ENCODE peak calls at places on chromosomes 7 and 10, in seven cellular contexts. One of them, this sample, is unnamed.

GRCh38 chr7:20310963-20311742 is 19.5 kb upstream of the ITGB8 start:
- DNase-seq in esophagus muscularis mucosa: no peak
- DNase-seq in sigmoid colon: no peak
- DNase-seq in breast epithelium: no peak
- DNase-seq in transverse colon: no peak
- DNase-seq in stomach: no peak
- DNase-seq in prostate gland: no peak
- DNase-seq in this sample: no peak

GRCh38 chr10:33113111-33113856 is 155.3 kb upstream of the ITGB1 start:
- DNase-seq in esophagus muscularis mucosa: no peak
- DNase-seq in sigmoid colon: no peak
- DNase-seq in breast epithelium: no peak
- DNase-seq in transverse colon: no peak
- DNase-seq in stomach: no peak
- DNase-seq in prostate gland: no peak
- DNase-seq in this sample: no peak

GRCh38 chr7:64599341-64599740 is 36.5 kb upstream of the ZNF680 start:
- DNase-seq in esophagus muscularis mucosa: peak
- DNase-seq in sigmoid colon: no peak
- DNase-seq in breast epithelium: peak
- DNase-seq in transverse colon: no peak
- DNase-seq in stomach: no peak
- DNase-seq in prostate gland: no peak
- DNase-seq in this sample: no peak

GRCh38 chr7:110522061-110522750 is 568.7 kb upstream of the LRRN3 start:
- DNase-seq in esophagus muscularis mucosa: no peak
- DNase-seq in sigmoid colon: no peak
- DNase-seq in breast epithelium: no peak
- DNase-seq in transverse colon: no peak
- DNase-seq in stomach: no peak
- DNase-seq in prostate gland: no peak
- DNase-seq in this sample: no peak

GRCh38 chr7:30970594-30971094 is 6.9 kb downstream of the GHRHR start:
- DNase-seq in esophagus muscularis mucosa: peak
- DNase-seq in sigmoid colon: no peak
- DNase-seq in breast epithelium: no peak
- DNase-seq in transverse colon: no peak
- DNase-seq in stomach: no peak
- DNase-seq in prostate gland: peak
- DNase-seq in this sample: no peak

GRCh38 chr7:98559958-98560357 is 57.1 kb upstream of the NPTX2 start:
- DNase-seq in esophagus muscularis mucosa: no peak
- DNase-seq in sigmoid colon: no peak
- DNase-seq in breast epithelium: no peak
- DNase-seq in transverse colon: no peak
- DNase-seq in stomach: no peak
- DNase-seq in prostate gland: no peak
- DNase-seq in this sample: no peak

GRCh38 chr10:112361951-112362770 is 11.8 kb upstream of the ACSL5 start:
- DNase-seq in esophagus muscularis mucosa: no peak
- DNase-seq in sigmoid colon: no peak
- DNase-seq in breast epithelium: peak
- DNase-seq in transverse colon: peak
- DNase-seq in stomach: peak
- DNase-seq in prostate gland: peak
- DNase-seq in this sample: no peak

GRCh38 chr7:123787227-123788007 is 38.6 kb upstream of the WASL start:
- DNase-seq in esophagus muscularis mucosa: no peak
- DNase-seq in sigmoid colon: no peak
- DNase-seq in breast epithelium: no peak
- DNase-seq in transverse colon: no peak
- DNase-seq in stomach: no peak
- DNase-seq in prostate gland: no peak
- DNase-seq in this sample: no peak

GRCh38 chr7:131843862-131844261 is 287.4 kb upstream of the PODXL start:
- DNase-seq in esophagus muscularis mucosa: no peak
- DNase-seq in sigmoid colon: peak
- DNase-seq in breast epithelium: no peak
- DNase-seq in transverse colon: peak
- DNase-seq in stomach: no peak
- DNase-seq in prostate gland: peak
- DNase-seq in this sample: no peak

GRCh38 chr10:85105614-85106013 is 777.2 kb downstream of the CCSER2 start:
- DNase-seq in esophagus muscularis mucosa: no peak
- DNase-seq in sigmoid colon: no peak
- DNase-seq in breast epithelium: no peak
- DNase-seq in transverse colon: no peak
- DNase-seq in stomach: no peak
- DNase-seq in prostate gland: no peak
- DNase-seq in this sample: no peak

GRCh38 chr7:19815546-19815945 is 42.1 kb upstream of the TMEM196 start:
- DNase-seq in esophagus muscularis mucosa: no peak
- DNase-seq in sigmoid colon: no peak
- DNase-seq in breast epithelium: no peak
- DNase-seq in transverse colon: no peak
- DNase-seq in stomach: no peak
- DNase-seq in prostate gland: no peak
- DNase-seq in this sample: no peak

GRCh38 chr10:30782543-30783461 is 153.2 kb upstream of the LYZL2 start:
- DNase-seq in esophagus muscularis mucosa: no peak
- DNase-seq in sigmoid colon: no peak
- DNase-seq in breast epithelium: no peak
- DNase-seq in transverse colon: no peak
- DNase-seq in stomach: no peak
- DNase-seq in prostate gland: no peak
- DNase-seq in this sample: no peak

GRCh38 chr7:108525985-108526767 is at the start of gene PNPLA8:
- DNase-seq in esophagus muscularis mucosa: peak
- DNase-seq in sigmoid colon: peak
- DNase-seq in breast epithelium: peak
- DNase-seq in transverse colon: peak
- DNase-seq in stomach: peak
- DNase-seq in prostate gland: peak
- DNase-seq in this sample: peak
- TF ChIP-seq POLR2A in esophagus muscularis mucosa: peak
- TF ChIP-seq POLR2A in sigmoid colon: peak
- TF ChIP-seq POLR2A in breast epithelium: peak
- TF ChIP-seq POLR2A in transverse colon: peak
- TF ChIP-seq POLR2A in stomach: no peak
- TF ChIP-seq POLR2A in prostate gland: peak
- TF ChIP-seq POLR2A in this sample: peak

GRCh38 chr10:103802637-103803353 is 52.6 kb downstream of the SH3PXD2A start:
- DNase-seq in esophagus muscularis mucosa: no peak
- DNase-seq in sigmoid colon: no peak
- DNase-seq in breast epithelium: no peak
- DNase-seq in transverse colon: peak
- DNase-seq in stomach: no peak
- DNase-seq in prostate gland: no peak
- DNase-seq in this sample: no peak
- TF ChIP-seq POLR2AphosphoS5 in esophagus muscularis mucosa: no peak
- TF ChIP-seq POLR2AphosphoS5 in sigmoid colon: no peak
- TF ChIP-seq POLR2AphosphoS5 in breast epithelium: no peak
- TF ChIP-seq POLR2AphosphoS5 in transverse colon: no peak
- TF ChIP-seq POLR2AphosphoS5 in stomach: no peak
- TF ChIP-seq POLR2AphosphoS5 in prostate gland: no peak
- TF ChIP-seq POLR2AphosphoS5 in this sample: no peak

GRCh38 chr10:92692085-92692671 is 2.4 kb downstream of the HHEX start:
- DNase-seq in esophagus muscularis mucosa: peak
- DNase-seq in sigmoid colon: no peak
- DNase-seq in breast epithelium: no peak
- DNase-seq in transverse colon: no peak
- DNase-seq in stomach: no peak
- DNase-seq in prostate gland: no peak
- DNase-seq in this sample: no peak
- TF ChIP-seq POLR2A in esophagus muscularis mucosa: no peak
- TF ChIP-seq POLR2A in sigmoid colon: no peak
- TF ChIP-seq POLR2A in breast epithelium: no peak
- TF ChIP-seq POLR2A in transverse colon: no peak
- TF ChIP-seq POLR2A in stomach: no peak
- TF ChIP-seq POLR2A in prostate gland: no peak
- TF ChIP-seq POLR2A in this sample: no peak

GRCh38 chr7:151793531-151793935 is 83.4 kb downstream of the PRKAG2 start:
- DNase-seq in esophagus muscularis mucosa: no peak
- DNase-seq in sigmoid colon: peak
- DNase-seq in breast epithelium: no peak
- DNase-seq in transverse colon: no peak
- DNase-seq in stomach: peak
- DNase-seq in prostate gland: no peak
- DNase-seq in this sample: no peak
- TF ChIP-seq POLR2AphosphoS5 in esophagus muscularis mucosa: no peak
- TF ChIP-seq POLR2AphosphoS5 in sigmoid colon: no peak
- TF ChIP-seq POLR2AphosphoS5 in breast epithelium: no peak
- TF ChIP-seq POLR2AphosphoS5 in transverse colon: no peak
- TF ChIP-seq POLR2AphosphoS5 in stomach: no peak
- TF ChIP-seq POLR2AphosphoS5 in prostate gland: no peak
- TF ChIP-seq POLR2AphosphoS5 in this sample: no peak

GRCh38 chr10:5461914-5462840 is 37.2 kb downstream of the CALML5 start:
- DNase-seq in esophagus muscularis mucosa: peak
- DNase-seq in sigmoid colon: no peak
- DNase-seq in breast epithelium: no peak
- DNase-seq in transverse colon: no peak
- DNase-seq in stomach: no peak
- DNase-seq in prostate gland: no peak
- DNase-seq in this sample: no peak
- TF ChIP-seq POLR2A in esophagus muscularis mucosa: no peak
- TF ChIP-seq POLR2A in sigmoid colon: no peak
- TF ChIP-seq POLR2A in breast epithelium: no peak
- TF ChIP-seq POLR2A in transverse colon: no peak
- TF ChIP-seq POLR2A in stomach: no peak
- TF ChIP-seq POLR2A in prostate gland: no peak
- TF ChIP-seq POLR2A in this sample: no peak

GRCh38 chr10:126063353-126063791 is 167.0 kb downstream of the FANK1 start:
- DNase-seq in esophagus muscularis mucosa: no peak
- DNase-seq in sigmoid colon: no peak
- DNase-seq in breast epithelium: no peak
- DNase-seq in transverse colon: no peak
- DNase-seq in stomach: no peak
- DNase-seq in prostate gland: no peak
- DNase-seq in this sample: no peak

GRCh38 chr10:126061526-126061925 is 165.2 kb downstream of the FANK1 start:
- DNase-seq in esophagus muscularis mucosa: no peak
- DNase-seq in sigmoid colon: no peak
- DNase-seq in breast epithelium: no peak
- DNase-seq in transverse colon: no peak
- DNase-seq in stomach: no peak
- DNase-seq in prostate gland: no peak
- DNase-seq in this sample: no peak

GRCh38 chr10:126064512-126064911 is 168.1 kb downstream of the FANK1 start:
- DNase-seq in esophagus muscularis mucosa: no peak
- DNase-seq in sigmoid colon: no peak
- DNase-seq in breast epithelium: no peak
- DNase-seq in transverse colon: no peak
- DNase-seq in stomach: no peak
- DNase-seq in prostate gland: no peak
- DNase-seq in this sample: no peak

GRCh38 chr10:126060232-126060935 is 164.0 kb downstream of the FANK1 start:
- DNase-seq in esophagus muscularis mucosa: no peak
- DNase-seq in sigmoid colon: no peak
- DNase-seq in breast epithelium: no peak
- DNase-seq in transverse colon: no peak
- DNase-seq in stomach: no peak
- DNase-seq in prostate gland: no peak
- DNase-seq in this sample: no peak

DNA sequence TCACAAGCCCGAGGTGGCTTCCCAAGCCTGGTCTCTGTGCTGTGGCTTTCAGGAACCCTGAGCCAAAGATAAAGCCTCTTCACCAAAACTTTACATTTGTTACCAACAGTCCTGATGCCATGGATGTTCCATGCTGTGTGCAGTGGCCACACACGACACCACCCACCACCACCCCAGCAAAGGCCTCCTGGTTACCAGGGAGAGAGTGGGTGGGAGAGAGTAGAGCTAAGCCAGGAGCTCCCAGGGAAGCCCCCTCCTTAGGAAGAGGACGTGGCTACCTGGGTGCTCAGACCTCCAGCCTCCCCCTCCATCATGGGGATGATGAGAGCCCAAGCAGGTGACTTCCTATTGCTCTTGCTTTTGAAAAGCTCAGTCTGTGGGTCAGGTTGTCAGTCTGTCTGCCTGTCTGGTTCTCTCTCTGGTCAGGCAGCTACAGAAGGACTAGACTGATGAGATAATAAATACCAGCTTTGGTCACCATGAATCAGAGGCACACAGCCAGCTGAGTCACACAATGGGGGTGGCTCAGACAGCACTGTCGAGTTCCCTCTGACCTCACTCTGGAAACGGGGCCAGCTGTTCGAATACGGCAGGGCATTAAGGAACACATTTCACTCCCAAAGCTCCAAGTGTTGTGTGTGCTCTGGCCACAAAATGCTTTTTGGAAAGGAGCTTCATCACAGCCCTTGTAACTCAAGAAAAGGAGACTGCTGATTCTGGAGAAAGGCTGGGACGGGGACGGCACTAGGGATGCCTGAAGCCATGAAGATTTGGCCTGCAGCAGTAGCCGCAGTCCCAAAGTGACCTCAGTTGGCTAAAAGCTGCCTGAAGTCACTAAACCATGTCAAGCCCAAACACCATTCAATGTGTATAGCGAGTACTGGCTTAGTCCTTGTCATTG is 166.0 kb downstream of the FANK1 start:
- DNase-seq in esophagus muscularis mucosa: no peak
- DNase-seq in sigmoid colon: peak
- DNase-seq in breast epithelium: peak
- DNase-seq in transverse colon: peak
- DNase-seq in stomach: peak
- DNase-seq in prostate gland: no peak
- DNase-seq in this sample: no peak
- TF ChIP-seq POLR2AphosphoS5 in esophagus muscularis mucosa: peak
- TF ChIP-seq POLR2AphosphoS5 in sigmoid colon: no peak
- TF ChIP-seq POLR2AphosphoS5 in breast epithelium: no peak
- TF ChIP-seq POLR2AphosphoS5 in transverse colon: no peak
- TF ChIP-seq POLR2AphosphoS5 in stomach: no peak
- TF ChIP-seq POLR2AphosphoS5 in prostate gland: no peak
- TF ChIP-seq POLR2AphosphoS5 in this sample: no peak

GRCh38 chr7:150450491-150450992 is at the start of gene GIMAP8:
- DNase-seq in esophagus muscularis mucosa: peak
- DNase-seq in sigmoid colon: peak
- DNase-seq in breast epithelium: no peak
- DNase-seq in transverse colon: peak
- DNase-seq in stomach: peak
- DNase-seq in prostate gland: no peak
- DNase-seq in this sample: peak
- TF ChIP-seq POLR2A in esophagus muscularis mucosa: no peak
- TF ChIP-seq POLR2A in sigmoid colon: no peak
- TF ChIP-seq POLR2A in breast epithelium: no peak
- TF ChIP-seq POLR2A in transverse colon: peak
- TF ChIP-seq POLR2A in stomach: no peak
- TF ChIP-seq POLR2A in prostate gland: no peak
- TF ChIP-seq POLR2A in this sample: no peak